ENCODE peak calls at places on chromosomes 13 and 19, in six cellular contexts. One of them, this sample, is unnamed.

GRCh38 chr13:49062297-49062896 is 86.7 kb downstream of the FNDC3A start:
- DNase-seq in HCT116: no peak
- DNase-seq in hepatocyte: no peak
- DNase-seq in SK-N-SH: no peak
- DNase-seq in OCI-LY7: no peak
- DNase-seq in PC-3: peak; percentile 35
- DNase-seq in this sample: no peak

GRCh38 chr19:45657520-45658163 is 10.4 kb upstream of the GIPR start:
- DNase-seq in HCT116: no peak
- DNase-seq in hepatocyte: peak; percentile 78
- DNase-seq in SK-N-SH: peak; percentile 46
- DNase-seq in OCI-LY7: no peak
- DNase-seq in PC-3: no peak
- DNase-seq in this sample: no peak

GRCh38 chr19:3682286-3682685 is 18.0 kb downstream of the PIP5K1C start:
- DNase-seq in HCT116: no peak
- DNase-seq in hepatocyte: no peak
- DNase-seq in SK-N-SH: no peak
- DNase-seq in OCI-LY7: no peak
- DNase-seq in PC-3: no peak
- DNase-seq in this sample: no peak

GRCh38 chr13:43687038-43687437 is 99.7 kb downstream of the ENOX1 start:
- DNase-seq in HCT116: no peak
- DNase-seq in hepatocyte: no peak
- DNase-seq in SK-N-SH: no peak
- DNase-seq in OCI-LY7: no peak
- DNase-seq in PC-3: peak; percentile 11
- DNase-seq in this sample: no peak

GRCh38 chr19:2354670-2355069 is 5.4 kb upstream of the TMPRSS9 start:
- DNase-seq in HCT116: no peak
- DNase-seq in hepatocyte: no peak
- DNase-seq in SK-N-SH: peak; percentile 75
- DNase-seq in OCI-LY7: no peak
- DNase-seq in PC-3: no peak
- DNase-seq in this sample: no peak

GRCh38 chr19:3743486-3743885 is 18.0 kb downstream of the APBA3 start:
- DNase-seq in HCT116: no peak
- DNase-seq in hepatocyte: no peak
- DNase-seq in SK-N-SH: no peak
- DNase-seq in OCI-LY7: peak; percentile 58
- DNase-seq in PC-3: no peak
- DNase-seq in this sample: no peak

GRCh38 chr13:40583738-40584137 is 82.7 kb downstream of the FOXO1 start:
- DNase-seq in HCT116: no peak
- DNase-seq in hepatocyte: no peak
- DNase-seq in SK-N-SH: no peak
- DNase-seq in OCI-LY7: no peak
- DNase-seq in PC-3: no peak
- DNase-seq in this sample: no peak

GRCh38 chr13:98066636-98067035 is 76.3 kb upstream of the FARP1 start:
- DNase-seq in HCT116: no peak
- DNase-seq in hepatocyte: no peak
- DNase-seq in SK-N-SH: no peak
- DNase-seq in OCI-LY7: no peak
- DNase-seq in PC-3: no peak
- DNase-seq in this sample: no peak

GRCh38 chr13:44393391-44393790 is 19.8 kb downstream of the SERP2 start:
- DNase-seq in HCT116: no peak
- DNase-seq in hepatocyte: no peak
- DNase-seq in SK-N-SH: no peak
- DNase-seq in OCI-LY7: no peak
- DNase-seq in PC-3: no peak
- DNase-seq in this sample: no peak

GRCh38 chr13:42027286-42027685 is 21.2 kb upstream of the DGKH start:
- DNase-seq in HCT116: no peak
- DNase-seq in hepatocyte: no peak
- DNase-seq in SK-N-SH: no peak
- DNase-seq in OCI-LY7: no peak
- DNase-seq in PC-3: no peak
- DNase-seq in this sample: no peak

GRCh38 chr19:45852145-45852750 is 10.7 kb downstream of the SYMPK start:
- DNase-seq in HCT116: no peak
- DNase-seq in hepatocyte: no peak
- DNase-seq in SK-N-SH: no peak
- DNase-seq in OCI-LY7: no peak
- DNase-seq in PC-3: peak; percentile 26
- DNase-seq in this sample: no peak

GRCh38 chr13:44243198-44243852 is 130.3 kb upstream of the SERP2 start:
- DNase-seq in HCT116: peak; percentile 92
- DNase-seq in hepatocyte: peak; percentile 46
- DNase-seq in SK-N-SH: peak; percentile 28
- DNase-seq in OCI-LY7: peak; percentile 84
- DNase-seq in PC-3: peak; percentile 59
- DNase-seq in this sample: peak; percentile 59

GRCh38 chr13:100128373-100128772 is 39.5 kb downstream of the PCCA start:
- DNase-seq in HCT116: no peak
- DNase-seq in hepatocyte: peak; percentile 36
- DNase-seq in SK-N-SH: no peak
- DNase-seq in OCI-LY7: no peak
- DNase-seq in PC-3: no peak
- DNase-seq in this sample: no peak

GRCh38 chr13:110405597-110406450 is 98.7 kb downstream of the COL4A2 start:
- DNase-seq in HCT116: no peak
- DNase-seq in hepatocyte: no peak
- DNase-seq in SK-N-SH: no peak
- DNase-seq in OCI-LY7: no peak
- DNase-seq in PC-3: no peak
- DNase-seq in this sample: no peak

GRCh38 chr13:52010890-52011689 is at the start of gene ATP7B:
- DNase-seq in HCT116: no peak
- DNase-seq in hepatocyte: peak; percentile 43
- DNase-seq in SK-N-SH: peak; percentile 57
- DNase-seq in OCI-LY7: peak; percentile 12
- DNase-seq in PC-3: no peak
- DNase-seq in this sample: peak; percentile 78

GRCh38 chr13:42660367-42660965 is 86.5 kb downstream of the TNFSF11 start:
- DNase-seq in HCT116: no peak
- DNase-seq in hepatocyte: no peak
- DNase-seq in SK-N-SH: no peak
- DNase-seq in OCI-LY7: peak; percentile 1
- DNase-seq in PC-3: peak; percentile 26
- DNase-seq in this sample: no peak

GRCh38 chr13:109309625-109310363 is 476.6 kb downstream of the IRS2 start:
- DNase-seq in HCT116: no peak
- DNase-seq in hepatocyte: peak; percentile 56
- DNase-seq in SK-N-SH: no peak
- DNase-seq in OCI-LY7: no peak
- DNase-seq in PC-3: no peak
- DNase-seq in this sample: no peak

GRCh38 chr19:51714848-51715247 is 8.9 kb downstream of the HAS1 start:
- DNase-seq in HCT116: no peak
- DNase-seq in hepatocyte: no peak
- DNase-seq in SK-N-SH: no peak
- DNase-seq in OCI-LY7: peak; percentile 18
- DNase-seq in PC-3: no peak
- DNase-seq in this sample: no peak

GRCh38 chr13:65913173-65913572 is 1317.0 kb downstream of the PCDH9 start:
- DNase-seq in HCT116: peak; percentile 22
- DNase-seq in hepatocyte: no peak
- DNase-seq in SK-N-SH: no peak
- DNase-seq in OCI-LY7: no peak
- DNase-seq in PC-3: peak; percentile 83
- DNase-seq in this sample: no peak

GRCh38 chr19:19816679-19817078 is 4.9 kb downstream of the ZNF506 start:
- DNase-seq in HCT116: no peak
- DNase-seq in hepatocyte: no peak
- DNase-seq in SK-N-SH: no peak
- DNase-seq in OCI-LY7: no peak
- DNase-seq in PC-3: no peak
- DNase-seq in this sample: no peak

DNA sequence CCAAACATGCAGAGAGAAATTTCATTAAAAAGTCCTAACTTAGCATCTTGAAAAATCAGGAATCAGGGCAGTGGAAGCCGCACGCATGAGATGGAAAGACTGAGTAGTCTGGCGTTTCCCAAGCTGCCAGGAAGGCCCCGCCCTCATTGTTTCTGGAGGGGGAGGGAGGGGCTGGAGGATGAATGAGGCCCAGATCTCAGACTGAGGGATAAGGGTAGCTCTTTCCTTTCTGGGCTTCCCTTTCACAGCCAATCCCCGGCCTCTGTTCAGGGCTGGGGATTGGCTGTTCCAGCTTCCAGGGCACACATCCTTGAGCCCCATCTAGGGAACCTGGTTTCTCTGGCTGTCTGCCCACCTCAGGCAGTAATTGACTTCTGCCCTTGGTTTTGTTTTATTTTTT is 7.3 kb downstream of the C19orf53 start:
- DNase-seq in HCT116: peak; percentile 54
- DNase-seq in hepatocyte: peak; percentile 91
- DNase-seq in SK-N-SH: peak; percentile 86
- DNase-seq in OCI-LY7: no peak
- DNase-seq in PC-3: peak; percentile 67
- DNase-seq in this sample: peak; percentile 90
- TF ChIP-seq EZH2phosphoT487 in HCT116: no peak
- TF ChIP-seq EZH2phosphoT487 in hepatocyte: no peak
- TF ChIP-seq EZH2phosphoT487 in SK-N-SH: no peak
- TF ChIP-seq EZH2phosphoT487 in OCI-LY7: no peak
- TF ChIP-seq EZH2phosphoT487 in PC-3: no peak
- TF ChIP-seq EZH2phosphoT487 in this sample: no peak

GRCh38 chr13:92379371-92379770 is 847.2 kb upstream of the GPC6 start:
- DNase-seq in HCT116: no peak
- DNase-seq in hepatocyte: no peak
- DNase-seq in SK-N-SH: no peak
- DNase-seq in OCI-LY7: no peak
- DNase-seq in PC-3: no peak
- DNase-seq in this sample: no peak
- TF ChIP-seq EZH2phosphoT487 in HCT116: no peak
- TF ChIP-seq EZH2phosphoT487 in hepatocyte: no peak
- TF ChIP-seq EZH2phosphoT487 in SK-N-SH: no peak
- TF ChIP-seq EZH2phosphoT487 in OCI-LY7: no peak
- TF ChIP-seq EZH2phosphoT487 in PC-3: no peak
- TF ChIP-seq EZH2phosphoT487 in this sample: no peak

GRCh38 chr19:38892841-38893240 is 6.6 kb downstream of the SIRT2 start:
- DNase-seq in HCT116: no peak
- DNase-seq in hepatocyte: no peak
- DNase-seq in SK-N-SH: no peak
- DNase-seq in OCI-LY7: no peak
- DNase-seq in PC-3: no peak
- DNase-seq in this sample: no peak
- TF ChIP-seq EZH2phosphoT487 in HCT116: no peak
- TF ChIP-seq EZH2phosphoT487 in hepatocyte: no peak
- TF ChIP-seq EZH2phosphoT487 in SK-N-SH: no peak
- TF ChIP-seq EZH2phosphoT487 in OCI-LY7: no peak
- TF ChIP-seq EZH2phosphoT487 in PC-3: no peak
- TF ChIP-seq EZH2phosphoT487 in this sample: no peak

GRCh38 chr13:59906413-59907027 is 257.2 kb downstream of the DIAPH3 start:
- DNase-seq in HCT116: peak; percentile 4
- DNase-seq in hepatocyte: peak; percentile 50
- DNase-seq in SK-N-SH: peak; percentile 27
- DNase-seq in OCI-LY7: peak; percentile 16
- DNase-seq in PC-3: peak; percentile 41
- DNase-seq in this sample: peak; percentile 33
- TF ChIP-seq EZH2phosphoT487 in HCT116: no peak
- TF ChIP-seq EZH2phosphoT487 in hepatocyte: no peak
- TF ChIP-seq EZH2phosphoT487 in SK-N-SH: no peak
- TF ChIP-seq EZH2phosphoT487 in OCI-LY7: no peak
- TF ChIP-seq EZH2phosphoT487 in PC-3: no peak
- TF ChIP-seq EZH2phosphoT487 in this sample: no peak

GRCh38 chr19:33702606-33703437 is 81.1 kb downstream of the CHST8 start:
- DNase-seq in HCT116: no peak
- DNase-seq in hepatocyte: no peak
- DNase-seq in SK-N-SH: peak; percentile 10
- DNase-seq in OCI-LY7: no peak
- DNase-seq in PC-3: no peak
- DNase-seq in this sample: no peak

GRCh38 chr19:33705090-33705847 is 83.5 kb downstream of the CHST8 start:
- DNase-seq in HCT116: no peak
- DNase-seq in hepatocyte: no peak
- DNase-seq in SK-N-SH: no peak
- DNase-seq in OCI-LY7: no peak
- DNase-seq in PC-3: no peak
- DNase-seq in this sample: peak; percentile 36

GRCh38 chr19:33703438-33703750 is 81.6 kb downstream of the CHST8 start:
- DNase-seq in HCT116: no peak
- DNase-seq in hepatocyte: no peak
- DNase-seq in SK-N-SH: peak; percentile 5
- DNase-seq in OCI-LY7: no peak
- DNase-seq in PC-3: no peak
- DNase-seq in this sample: no peak

GRCh38 chr19:33704271-33704670 is 82.5 kb downstream of the CHST8 start:
- DNase-seq in HCT116: no peak
- DNase-seq in hepatocyte: no peak
- DNase-seq in SK-N-SH: peak; percentile 16
- DNase-seq in OCI-LY7: no peak
- DNase-seq in PC-3: no peak
- DNase-seq in this sample: no peak

DNA sequence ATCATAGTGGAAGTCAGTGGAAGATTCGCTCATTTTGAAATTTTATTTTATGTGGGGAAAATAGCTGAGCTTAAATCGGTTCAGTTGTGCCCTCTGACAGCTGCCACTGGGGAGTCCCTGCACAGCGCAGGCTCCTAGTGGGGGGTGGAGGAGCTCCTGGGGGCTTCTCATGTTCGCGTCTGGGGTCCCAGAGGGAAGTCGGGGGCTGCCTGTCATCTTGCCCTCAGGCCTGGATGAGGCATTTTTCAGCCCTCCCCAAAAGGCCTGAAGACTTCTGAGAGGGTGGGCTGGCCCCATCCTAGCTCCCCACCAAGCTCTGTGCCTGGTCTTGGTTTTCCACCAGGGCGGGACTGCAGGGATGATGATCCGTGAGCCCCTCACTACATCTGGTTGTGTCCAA is 82.1 kb downstream of the CHST8 start:
- DNase-seq in HCT116: no peak
- DNase-seq in hepatocyte: no peak
- DNase-seq in SK-N-SH: peak; percentile 8
- DNase-seq in OCI-LY7: no peak
- DNase-seq in PC-3: no peak
- DNase-seq in this sample: no peak
- TF ChIP-seq EZH2phosphoT487 in HCT116: no peak
- TF ChIP-seq EZH2phosphoT487 in hepatocyte: no peak
- TF ChIP-seq EZH2phosphoT487 in SK-N-SH: no peak
- TF ChIP-seq EZH2phosphoT487 in OCI-LY7: no peak
- TF ChIP-seq EZH2phosphoT487 in PC-3: no peak
- TF ChIP-seq EZH2phosphoT487 in this sample: no peak

This sample was measured in neural progenitor cell.